ENCODE peak calls at places on chromosomes 3 and 15, in eight cellular contexts. L is thyroid gland, T is sigmoid colon, U is K562, C is stomach, I is ovary, W is HCT116, R is breast epithelium. S is an unnamed sample.

GRCh38 chr3:123953735-123954134 is 7.3 kb downstream of the CCDC14 start:
- DNase-seq in L (no peak), T (no peak), R (no peak), I (no peak), C (no peak), W (no peak), U (no peak), S (no peak)

GRCh38 chr3:136949708-136950107 is 8.1 kb upstream of the IL20RB start:
- DNase-seq in U (no peak), C (no peak), W (no peak), L (no peak), R (no peak), T (no peak), I (no peak), S (no peak)

GRCh38 chr3:17003457-17003856 is 118.7 kb downstream of the PLCL2 start:
- DNase-seq in R (no peak), C (no peak), U (no peak), W (no peak), I (no peak), L (no peak), T (no peak), S (no peak)

GRCh38 chr3:95715137-95715536 is 1099.3 kb upstream of the EPHA6 start:
- DNase-seq in L (no peak), W (no peak), I (no peak), C (no peak), R (no peak), U (no peak), T (no peak), S (no peak)

GRCh38 chr15:78272776-78273175 is 8.4 kb downstream of the DNAJA4 start:
- DNase-seq in W (no peak), I (no peak), C (no peak), R (no peak), L (no peak), U (no peak), T (no peak), S (no peak)

GRCh38 chr3:33577173-33577572 is 137.0 kb upstream of the UBP1 start:
- DNase-seq in W (no peak), I (no peak), C (no peak), T (no peak), R (no peak), U (no peak), L (no peak), S (no peak)

GRCh38 chr15:90519688-90520087 is 10.0 kb upstream of the CRTC3 start:
- DNase-seq in R (no peak), L (no peak), W (no peak), C (no peak), T (no peak), U (no peak), I (no peak), S (no peak)

GRCh38 chr3:79898907-79899306 is 131.1 kb upstream of the ROBO1 start:
- DNase-seq in R (no peak), T (no peak), I (no peak), C (no peak), U (no peak), L (no peak), W (no peak), S (no peak)

GRCh38 chr3:123871946-123872345 is 12.2 kb downstream of the MYLK start:
- DNase-seq in C (no peak), U (no peak), T (no peak), I (no peak), L (no peak), W (no peak), R (no peak), S (no peak)

GRCh38 chr15:42593143-42593542 is 17.7 kb downstream of the STARD9 start:
- DNase-seq in L (no peak), T (peak), W (no peak), R (no peak), I (peak), U (no peak), C (no peak), S (no peak)

GRCh38 chr15:63842626-63843025 is 8.9 kb upstream of the HERC1 start:
- DNase-seq in W (no peak), L (no peak), U (no peak), T (no peak), R (no peak), I (no peak), C (no peak), S (no peak)

GRCh38 chr3:57949779-57950618 is 58.2 kb upstream of the FLNB start:
- DNase-seq in T (peak), W (peak), R (peak), I (peak), U (no peak), L (peak), C (peak), S (peak)

GRCh38 chr15:33104276-33104675 is 90.2 kb downstream of the FMN1 start:
- DNase-seq in U (no peak), I (no peak), C (no peak), W (peak), T (no peak), R (no peak), L (no peak), S (no peak)

GRCh38 chr3:149395107-149396089 is 17.9 kb upstream of the TM4SF1 start:
- DNase-seq in W (no peak), T (no peak), C (no peak), I (no peak), L (peak), U (no peak), R (no peak), S (no peak)

GRCh38 chr3:123652346-123652984 is 67.6 kb upstream of the HACD2 start:
- DNase-seq in W (peak), R (peak), L (peak), U (peak), T (peak), C (peak), I (peak), S (peak)

GRCh38 chr3:189727898-189728297 is 96.7 kb downstream of the TP63 start:
- DNase-seq in L (no peak), C (no peak), U (no peak), W (no peak), T (no peak), R (no peak), I (no peak), S (no peak)

GRCh38 chr3:156761007-156761406 is 65.1 kb upstream of the LEKR1 start:
- DNase-seq in T (no peak), U (no peak), C (no peak), R (no peak), W (no peak), I (no peak), L (no peak), S (no peak)

GRCh38 chr15:79003301-79003700 is 58.5 kb upstream of the CTSH start:
- DNase-seq in T (no peak), R (no peak), U (no peak), L (no peak), I (no peak), W (no peak), C (no peak), S (no peak)

GRCh38 chr15:40323239-40323952 is at the start of gene INAFM2:
- DNase-seq in I (peak), U (peak), T (peak), C (peak), L (peak), W (peak), R (peak), S (peak)
- TF ChIP-seq POLR2A in I (no peak), U (no peak), T (peak), C (no peak), L (peak), W (no peak), R (no peak), S (no peak)

GRCh38 chr3:183008799-183009198 is 28.5 kb upstream of the DCUN1D1 start:
- DNase-seq in C (no peak), U (no peak), I (no peak), T (no peak), W (no peak), R (no peak), L (no peak), S (no peak)
- H3K27ac ChIP-seq in C (no peak), U (no peak), I (no peak), T (no peak), W (no peak), R (no peak), L (no peak), S (no peak)

GRCh38 chr3:147422934-147423599 is 13.9 kb downstream of the ZIC1 start:
- DNase-seq in C (no peak), U (no peak), W (no peak), I (no peak), L (no peak), R (no peak), T (no peak), S (no peak)

GRCh38 chr3:147420361-147421183 is 11.4 kb downstream of the ZIC1 start:
- DNase-seq in T (no peak), L (no peak), W (no peak), R (no peak), I (no peak), C (no peak), U (no peak), S (no peak)

GRCh38 chr3:147422226-147422933 is 13.2 kb downstream of the ZIC1 start:
- DNase-seq in R (no peak), L (no peak), U (no peak), C (no peak), T (no peak), W (no peak), I (no peak), S (no peak)

GRCh38 chr3:147419731-147420360 is 10.7 kb downstream of the ZIC1 start:
- DNase-seq in I (no peak), L (no peak), T (no peak), R (no peak), W (no peak), C (no peak), U (no peak), S (no peak)

DNA sequence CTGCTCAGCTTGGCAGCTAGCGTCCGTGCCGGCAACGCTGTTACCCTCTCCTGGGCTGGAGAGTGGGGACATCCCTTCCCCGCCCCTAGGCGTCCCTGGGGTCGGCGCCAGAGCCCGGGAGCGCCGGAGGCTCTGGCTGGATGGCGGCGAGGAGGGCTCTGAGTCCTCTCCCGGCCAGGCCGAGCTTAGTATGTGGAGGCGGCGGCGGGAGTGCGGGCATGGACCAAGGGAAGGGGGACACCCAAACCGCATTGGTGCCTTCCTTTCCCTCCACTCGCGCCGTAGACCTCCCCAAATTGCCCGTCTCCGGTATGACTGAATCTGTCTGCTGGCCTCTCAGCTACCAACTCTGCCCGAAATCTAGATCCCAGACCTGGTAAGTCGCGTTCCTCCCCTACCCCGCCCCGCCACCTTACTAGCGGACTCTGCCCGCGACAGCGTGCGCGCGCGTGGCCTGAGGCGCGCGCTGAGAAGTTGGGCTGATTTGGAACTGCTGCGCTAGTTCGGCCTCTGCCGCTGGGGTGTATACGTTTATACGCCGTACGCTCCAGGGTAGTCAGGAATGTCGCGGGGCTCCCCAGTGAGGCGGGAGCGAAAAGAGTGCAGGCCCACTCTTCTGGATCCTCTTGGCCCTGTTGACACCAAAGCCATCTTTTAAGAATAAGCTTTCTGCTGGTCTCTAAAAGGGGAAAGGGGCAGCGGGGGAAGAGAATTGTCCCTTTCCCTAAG is 12.2 kb downstream of the ZIC1 start:
- DNase-seq in R (no peak), C (no peak), T (no peak), I (no peak), U (no peak), W (no peak), L (no peak), S (no peak)
- TF ChIP-seq POLR2A in R (no peak), C (no peak), T (no peak), I (no peak), U (no peak), W (no peak), L (no peak), S (no peak)

GRCh38 chr3:12918231-12918630 is 76.9 kb upstream of the RPL32 start:
- DNase-seq in R (no peak), L (no peak), U (no peak), T (no peak), C (no peak), I (no peak), W (no peak), S (no peak)
- H3K27ac ChIP-seq in R (no peak), L (no peak), U (no peak), T (no peak), C (no peak), I (no peak), W (no peak), S (no peak)

GRCh38 chr3:177197934-177198484 is 727 bp upstream of the TBL1XR1 start:
- DNase-seq in I (no peak), W (no peak), U (no peak), C (no peak), R (no peak), T (no peak), L (no peak), S (no peak)
- TF ChIP-seq POLR2A in I (no peak), W (no peak), U (peak), C (no peak), R (no peak), T (no peak), L (no peak), S (no peak)

GRCh38 chr15:100928632-100929280 is 9.6 kb downstream of the LRRK1 start:
- DNase-seq in I (no peak), R (no peak), T (no peak), W (no peak), L (peak), U (no peak), C (no peak), S (no peak)
- H3K27ac ChIP-seq in I (no peak), R (peak), T (no peak), W (no peak), L (no peak), U (no peak), C (no peak), S (peak)

DNA sequence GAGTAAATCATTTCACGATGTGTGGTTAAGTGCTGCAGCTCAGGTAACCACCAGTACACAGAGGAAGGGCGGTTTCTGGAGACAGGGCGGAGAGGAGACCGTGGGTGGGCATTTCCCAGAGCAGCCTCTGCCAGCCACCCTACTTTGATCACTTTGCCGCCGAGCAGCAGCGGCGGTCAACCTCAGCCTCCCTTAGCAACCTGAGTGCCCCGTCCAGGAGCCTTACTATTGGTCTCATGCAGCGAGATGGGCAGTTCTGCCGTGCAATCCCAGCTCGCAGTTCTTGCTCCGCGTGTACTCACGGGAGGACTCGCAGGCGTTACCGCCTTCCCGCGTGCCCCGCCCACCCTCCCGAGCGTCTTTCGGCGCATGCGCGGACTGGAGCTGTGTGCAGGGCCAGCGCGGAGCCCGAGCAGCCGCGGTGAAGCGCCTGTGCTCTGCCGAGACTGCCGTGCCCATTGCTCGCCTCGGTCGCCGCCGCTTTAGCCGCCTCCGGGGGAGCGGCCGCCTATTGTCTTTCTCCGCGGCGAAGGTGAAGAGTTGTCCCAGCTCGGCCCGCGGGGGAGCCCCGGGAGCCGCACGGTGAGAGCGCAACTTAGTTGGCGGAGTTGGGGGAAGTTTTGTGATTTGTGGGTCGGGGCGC is at the start of gene AKAP13:
- DNase-seq in C (peak), W (peak), U (peak), R (peak), T (peak), L (peak), I (peak), S (peak)
- TF ChIP-seq POLR2A in C (no peak), W (no peak), U (no peak), R (peak), T (peak), L (peak), I (peak), S (peak)

DNA sequence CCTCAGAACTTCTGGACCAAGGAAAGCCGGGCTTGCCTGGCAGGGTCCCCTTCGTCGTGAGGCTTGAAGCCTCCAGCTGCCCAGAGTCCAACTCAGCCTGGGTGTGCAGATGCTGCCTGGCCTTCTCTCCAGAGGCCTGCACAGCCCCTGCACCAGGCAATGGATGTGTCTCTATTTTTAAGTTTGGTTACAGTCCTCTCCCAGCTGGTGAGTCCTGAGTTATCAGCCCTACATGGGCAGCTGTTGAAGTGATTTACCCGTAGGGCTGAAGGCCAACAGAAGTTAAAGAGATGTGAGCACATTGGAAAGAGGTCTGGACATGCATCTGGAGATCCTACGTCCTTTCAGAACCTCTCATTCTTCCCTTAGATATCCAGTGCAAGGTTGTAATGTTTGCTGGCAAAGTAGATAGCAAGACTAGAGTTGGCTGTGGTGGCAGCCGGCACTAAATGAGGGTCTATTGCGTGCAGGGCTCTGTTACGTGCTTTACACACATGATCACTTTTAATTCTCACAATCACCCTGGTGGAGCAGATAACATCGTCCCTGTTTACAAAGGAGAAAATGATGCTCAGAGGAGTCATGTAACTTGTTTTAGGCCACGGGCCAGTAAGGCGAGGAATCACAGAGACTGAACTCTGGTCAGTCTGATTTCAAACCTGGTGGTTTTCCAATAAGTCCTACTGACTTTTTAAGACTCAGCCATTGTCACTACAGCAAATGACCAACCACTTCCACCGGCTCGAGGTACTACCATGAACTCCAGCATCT is 9.9 kb downstream of the FYCO1 start:
- DNase-seq in I (no peak), L (no peak), T (peak), U (no peak), W (no peak), R (no peak), C (no peak), S (no peak)
- H3K27ac ChIP-seq in I (peak), L (peak), T (peak), U (no peak), W (no peak), R (peak), C (peak), S (no peak)

GRCh38 chr3:46408853-46409252 is 1.8 kb downstream of the CCRL2 start:
- DNase-seq in R (no peak), C (no peak), W (no peak), I (no peak), L (no peak), U (no peak), T (no peak), S (no peak)

GRCh38 chr3:46405301-46406079 is 1.4 kb downstream of the CCR5AS start:
- DNase-seq in I (no peak), U (no peak), T (peak), W (no peak), C (peak), R (no peak), L (peak), S (no peak)

GRCh38 chr3:46407976-46408375 is 917 bp downstream of the CCRL2 start:
- DNase-seq in C (no peak), L (no peak), U (no peak), R (no peak), I (no peak), W (no peak), T (no peak), S (no peak)

GRCh38 chr3:46406440-46406785 is 453 bp downstream of the CCR5AS start:
- DNase-seq in T (peak), C (no peak), L (peak), U (peak), I (no peak), R (no peak), W (no peak), S (no peak)

GRCh38 chr3:46406786-46407611 is at the start of the genes CCR5AS and CCRL2:
- DNase-seq in R (no peak), T (peak), W (no peak), I (no peak), L (peak), C (peak), U (peak), S (peak)
- TF ChIP-seq POLR2A in R (no peak), T (no peak), W (no peak), I (no peak), L (no peak), C (no peak), U (peak), S (no peak)

GRCh38 chr15:66364944-66365343 is 8.5 kb upstream of the TIPIN start:
- DNase-seq in U (peak), L (no peak), W (no peak), R (no peak), I (no peak), C (no peak), T (no peak), S (no peak)
- H3K27ac ChIP-seq in U (no peak), L (no peak), W (no peak), R (no peak), I (no peak), C (no peak), T (no peak), S (no peak)

S was measured in spleen.